ENCODE peak calls at places on chromosomes 11 and 22, in eight cellular contexts. One of them, this sample, is unnamed.
A peak's percentile ranks its signal among the peaks of the same experiment; 100 is the strongest.

GRCh38 chr22:49198705-49199084 is 629.0 kb downstream of the BRD1 start:
- DNase-seq in HepG2: no peak
- DNase-seq in transverse colon: no peak
- DNase-seq in GM12891: no peak
- DNase-seq in breast epithelium: peak; percentile 46
- DNase-seq in GM12878: no peak
- DNase-seq in GM12892: no peak
- DNase-seq in K562: no peak
- DNase-seq in this sample: peak; percentile 47

GRCh38 chr11:16612801-16613400 is 125.5 kb upstream of the C11orf58 start:
- DNase-seq in transverse colon: no peak
- DNase-seq in GM12878: no peak
- DNase-seq in K562: no peak
- DNase-seq in breast epithelium: no peak
- DNase-seq in GM12892: no peak
- DNase-seq in GM12891: no peak
- DNase-seq in HepG2: no peak
- DNase-seq in this sample: no peak

GRCh38 chr11:132318421-132319157 is 948.2 kb downstream of the NTM start:
- DNase-seq in transverse colon: no peak
- DNase-seq in GM12878: no peak
- DNase-seq in HepG2: no peak
- DNase-seq in K562: no peak
- DNase-seq in breast epithelium: no peak
- DNase-seq in GM12892: no peak
- DNase-seq in GM12891: no peak
- DNase-seq in this sample: no peak

GRCh38 chr11:63764201-63764711 is 4.3 kb downstream of the ZFTA start:
- DNase-seq in GM12878: no peak
- DNase-seq in breast epithelium: no peak
- DNase-seq in K562: no peak
- DNase-seq in HepG2: no peak
- DNase-seq in GM12891: no peak
- DNase-seq in GM12892: no peak
- DNase-seq in transverse colon: peak; percentile 15
- DNase-seq in this sample: peak; percentile 73

GRCh38 chr11:73392108-73393010 is 16.2 kb downstream of the RELT start:
- DNase-seq in K562: no peak
- DNase-seq in GM12891: no peak
- DNase-seq in breast epithelium: no peak
- DNase-seq in HepG2: no peak
- DNase-seq in GM12892: no peak
- DNase-seq in transverse colon: no peak
- DNase-seq in GM12878: no peak
- DNase-seq in this sample: no peak

GRCh38 chr22:48899523-48900326 is 927.9 kb downstream of the BRD1 start:
- DNase-seq in GM12878: no peak
- DNase-seq in HepG2: no peak
- DNase-seq in GM12892: no peak
- DNase-seq in transverse colon: no peak
- DNase-seq in breast epithelium: no peak
- DNase-seq in K562: no peak
- DNase-seq in GM12891: no peak
- DNase-seq in this sample: peak; percentile 42

GRCh38 chr22:44276041-44276440 is 36.7 kb downstream of the SHISAL1 start:
- DNase-seq in GM12891: no peak
- DNase-seq in breast epithelium: no peak
- DNase-seq in transverse colon: no peak
- DNase-seq in GM12878: no peak
- DNase-seq in HepG2: no peak
- DNase-seq in GM12892: no peak
- DNase-seq in K562: no peak
- DNase-seq in this sample: no peak

GRCh38 chr11:134334796-134335571 is 3.2 kb downstream of the GLB1L2 start:
- DNase-seq in GM12878: no peak
- DNase-seq in K562: no peak
- DNase-seq in GM12891: no peak
- DNase-seq in breast epithelium: no peak
- DNase-seq in GM12892: no peak
- DNase-seq in transverse colon: no peak
- DNase-seq in HepG2: no peak
- DNase-seq in this sample: no peak

GRCh38 chr11:23406131-23406819 is 546.0 kb upstream of the CCDC179 start:
- DNase-seq in GM12892: no peak
- DNase-seq in transverse colon: no peak
- DNase-seq in GM12878: no peak
- DNase-seq in breast epithelium: no peak
- DNase-seq in HepG2: no peak
- DNase-seq in K562: no peak
- DNase-seq in GM12891: no peak
- DNase-seq in this sample: peak; percentile 49

GRCh38 chr22:22748297-22748743 is 103.9 kb downstream of the GGTLC2 start:
- DNase-seq in GM12878: no peak
- DNase-seq in breast epithelium: no peak
- DNase-seq in K562: peak; percentile 85
- DNase-seq in GM12892: no peak
- DNase-seq in GM12891: no peak
- DNase-seq in HepG2: peak; percentile 35
- DNase-seq in transverse colon: peak; percentile 54
- DNase-seq in this sample: no peak

GRCh38 chr22:42937164-42937854 is 77.6 kb downstream of the PACSIN2 start:
- DNase-seq in K562: peak; percentile 52
- DNase-seq in HepG2: no peak
- DNase-seq in GM12891: no peak
- DNase-seq in transverse colon: peak; percentile 70
- DNase-seq in GM12878: no peak
- DNase-seq in GM12892: no peak
- DNase-seq in breast epithelium: peak; percentile 64
- DNase-seq in this sample: peak; percentile 81

GRCh38 chr22:42938449-42938848 is 76.5 kb downstream of the PACSIN2 start:
- DNase-seq in GM12878: no peak
- DNase-seq in K562: no peak
- DNase-seq in GM12891: no peak
- DNase-seq in breast epithelium: no peak
- DNase-seq in HepG2: no peak
- DNase-seq in GM12892: no peak
- DNase-seq in transverse colon: no peak
- DNase-seq in this sample: no peak

GRCh38 chr22:42939941-42940653 is 74.9 kb downstream of the PACSIN2 start:
- DNase-seq in transverse colon: peak; percentile 71
- DNase-seq in K562: no peak
- DNase-seq in GM12892: no peak
- DNase-seq in GM12878: no peak
- DNase-seq in breast epithelium: no peak
- DNase-seq in GM12891: no peak
- DNase-seq in HepG2: peak; percentile 88
- DNase-seq in this sample: no peak

GRCh38 chr22:42938976-42939375 is 76.0 kb downstream of the PACSIN2 start:
- DNase-seq in K562: no peak
- DNase-seq in transverse colon: no peak
- DNase-seq in breast epithelium: no peak
- DNase-seq in GM12891: no peak
- DNase-seq in GM12878: no peak
- DNase-seq in HepG2: no peak
- DNase-seq in GM12892: no peak
- DNase-seq in this sample: no peak

DNA sequence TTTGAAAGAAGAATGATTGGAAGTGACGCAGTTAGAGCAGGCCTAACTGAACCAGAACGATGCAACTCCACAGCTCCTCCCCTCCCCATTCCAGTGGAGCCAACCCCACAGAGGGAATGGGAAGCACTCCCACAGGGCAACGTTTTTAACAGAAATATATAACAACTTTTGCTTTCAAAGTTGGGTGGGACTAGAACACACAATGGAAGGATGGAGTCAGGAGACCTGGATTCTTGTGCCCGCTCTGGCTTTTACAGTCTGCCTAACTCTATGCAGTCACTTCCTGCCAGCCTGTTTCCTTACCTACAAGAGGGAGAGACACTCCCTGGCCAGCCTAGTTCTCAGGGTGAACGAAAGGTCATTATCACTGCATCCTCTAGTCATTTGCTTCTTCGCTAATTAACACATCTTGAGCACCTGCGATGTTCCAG is 75.5 kb downstream of the PACSIN2 start:
- DNase-seq in transverse colon: peak; percentile 51
- DNase-seq in GM12891: no peak
- DNase-seq in HepG2: no peak
- DNase-seq in breast epithelium: no peak
- DNase-seq in GM12892: no peak
- DNase-seq in GM12878: no peak
- DNase-seq in K562: no peak
- DNase-seq in this sample: no peak
- TF ChIP-seq POLR2AphosphoS5 in transverse colon: no peak
- TF ChIP-seq POLR2AphosphoS5 in GM12891: no peak
- TF ChIP-seq POLR2AphosphoS5 in HepG2: no peak
- TF ChIP-seq POLR2AphosphoS5 in breast epithelium: no peak
- TF ChIP-seq POLR2AphosphoS5 in GM12892: no peak
- TF ChIP-seq POLR2AphosphoS5 in GM12878: no peak
- TF ChIP-seq POLR2AphosphoS5 in K562: no peak
- TF ChIP-seq POLR2AphosphoS5 in this sample: no peak

DNA sequence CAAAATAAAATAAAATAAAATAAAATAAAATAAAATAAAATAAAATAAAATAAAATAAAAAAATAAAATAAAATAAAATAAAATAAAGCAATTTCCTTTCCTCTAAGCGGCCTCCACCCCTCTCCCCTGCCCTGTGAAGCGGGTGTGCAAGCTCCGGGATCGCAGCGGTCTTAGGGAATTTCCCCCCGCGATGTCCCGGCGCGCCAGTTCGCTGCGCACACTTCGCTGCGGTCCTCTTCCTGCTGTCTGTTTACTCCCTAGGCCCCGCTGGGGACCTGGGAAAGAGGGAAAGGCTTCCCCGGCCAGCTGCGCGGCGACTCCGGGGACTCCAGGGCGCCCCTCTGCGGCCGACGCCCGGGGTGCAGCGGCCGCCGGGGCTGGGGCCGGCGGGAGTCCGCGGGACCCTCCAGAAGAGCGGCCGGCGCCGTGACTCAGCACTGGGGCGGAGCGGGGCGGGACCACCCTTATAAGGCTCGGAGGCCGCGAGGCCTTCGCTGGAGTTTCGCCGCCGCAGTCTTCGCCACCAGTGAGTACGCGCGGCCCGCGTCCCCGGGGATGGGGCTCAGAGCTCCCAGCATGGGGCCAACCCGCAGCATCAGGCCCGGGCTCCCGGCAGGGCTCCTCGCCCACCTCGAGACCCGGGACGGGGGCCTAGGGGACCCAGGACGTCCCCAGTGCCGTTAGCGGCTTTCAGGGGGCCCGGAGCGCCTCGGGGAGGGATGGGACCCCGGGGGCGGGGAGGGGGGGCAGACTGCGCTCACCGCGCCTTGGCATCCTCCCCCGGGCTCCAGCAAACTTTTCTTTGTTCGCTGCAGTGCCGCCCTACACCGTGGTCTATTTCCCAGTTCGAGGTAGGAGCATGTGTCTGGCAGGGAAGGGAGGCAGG is at the start of gene GSTP1:
- DNase-seq in GM12892: peak; percentile 79
- DNase-seq in transverse colon: peak; percentile 92
- DNase-seq in breast epithelium: peak; percentile 81
- DNase-seq in GM12878: no peak
- DNase-seq in GM12891: peak; percentile 76
- DNase-seq in HepG2: no peak
- DNase-seq in K562: peak; percentile 94
- DNase-seq in this sample: peak; percentile 97
- TF ChIP-seq POLR2A in GM12892: peak; percentile 98
- TF ChIP-seq POLR2A in transverse colon: peak; percentile 89
- TF ChIP-seq POLR2A in breast epithelium: no peak
- TF ChIP-seq POLR2A in GM12878: peak; percentile 96
- TF ChIP-seq POLR2A in GM12891: peak; percentile 94
- TF ChIP-seq POLR2A in HepG2: no peak
- TF ChIP-seq POLR2A in K562: peak; percentile 95
- TF ChIP-seq POLR2A in this sample: peak; percentile 92

GRCh38 chr11:71914127-71914526 is 14.3 kb downstream of the XNDC1N start:
- DNase-seq in breast epithelium: no peak
- DNase-seq in K562: no peak
- DNase-seq in transverse colon: no peak
- DNase-seq in GM12892: no peak
- DNase-seq in GM12878: no peak
- DNase-seq in GM12891: no peak
- DNase-seq in HepG2: no peak
- DNase-seq in this sample: no peak
- TF ChIP-seq POLR2AphosphoS5 in breast epithelium: no peak
- TF ChIP-seq POLR2AphosphoS5 in K562: no peak
- TF ChIP-seq POLR2AphosphoS5 in transverse colon: no peak
- TF ChIP-seq POLR2AphosphoS5 in GM12892: no peak
- TF ChIP-seq POLR2AphosphoS5 in GM12878: no peak
- TF ChIP-seq POLR2AphosphoS5 in GM12891: no peak
- TF ChIP-seq POLR2AphosphoS5 in HepG2: no peak
- TF ChIP-seq POLR2AphosphoS5 in this sample: no peak

DNA sequence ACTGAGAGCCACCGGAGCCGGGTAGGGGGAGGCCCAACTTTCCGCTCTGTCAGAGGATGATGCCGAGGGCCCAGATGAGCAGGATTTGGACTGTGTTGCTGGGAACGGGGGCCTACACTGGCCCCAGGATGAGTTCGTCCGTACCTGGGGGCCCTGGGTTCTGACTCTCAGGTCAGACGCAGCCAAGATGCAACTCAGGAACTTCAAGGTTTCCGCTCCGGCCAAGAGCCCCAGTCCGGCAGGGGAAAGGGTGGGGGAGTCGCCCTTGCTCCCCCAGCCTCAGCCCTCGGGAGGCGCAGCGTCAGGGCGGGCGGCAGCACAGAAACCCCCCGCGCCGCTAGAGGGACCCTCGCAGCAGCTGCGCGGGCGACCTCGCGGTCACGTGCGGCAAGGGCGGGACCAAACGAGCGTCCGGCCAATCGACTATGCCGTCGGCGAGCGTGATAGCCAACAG is 241 bp upstream of the ARL2 start:
- DNase-seq in K562: peak; percentile 94
- DNase-seq in HepG2: no peak
- DNase-seq in breast epithelium: peak; percentile 81
- DNase-seq in GM12878: peak; percentile 69
- DNase-seq in transverse colon: peak; percentile 92
- DNase-seq in GM12892: peak; percentile 95
- DNase-seq in GM12891: peak; percentile 96
- DNase-seq in this sample: peak; percentile 96
- TF ChIP-seq POLR2A in K562: peak; percentile 67
- TF ChIP-seq POLR2A in HepG2: no peak
- TF ChIP-seq POLR2A in breast epithelium: peak; percentile 20
- TF ChIP-seq POLR2A in GM12878: peak; percentile 72
- TF ChIP-seq POLR2A in transverse colon: peak; percentile 75
- TF ChIP-seq POLR2A in GM12892: no peak
- TF ChIP-seq POLR2A in GM12891: peak; percentile 35
- TF ChIP-seq POLR2A in this sample: peak; percentile 40

GRCh38 chr11:1520987-1521349 is 34.4 kb upstream of the MOB2 start:
- DNase-seq in K562: peak; percentile 28
- DNase-seq in breast epithelium: no peak
- DNase-seq in GM12892: no peak
- DNase-seq in HepG2: no peak
- DNase-seq in GM12891: no peak
- DNase-seq in transverse colon: no peak
- DNase-seq in GM12878: no peak
- DNase-seq in this sample: no peak
- TF ChIP-seq POLR2AphosphoS5 in K562: no peak
- TF ChIP-seq POLR2AphosphoS5 in breast epithelium: no peak
- TF ChIP-seq POLR2AphosphoS5 in GM12892: no peak
- TF ChIP-seq POLR2AphosphoS5 in HepG2: no peak
- TF ChIP-seq POLR2AphosphoS5 in GM12891: no peak
- TF ChIP-seq POLR2AphosphoS5 in transverse colon: no peak
- TF ChIP-seq POLR2AphosphoS5 in GM12878: no peak
- TF ChIP-seq POLR2AphosphoS5 in this sample: no peak